ENCODE peak calls at places on chromosomes 3 and 15, in ten cellular contexts. One of them, this sample, is unnamed. For H3K9me3, the result is how much of the 10 kb centered on the place peaks cover.

GRCh38 chr15:31159837-31160236 is 58.3 kb upstream of the TRPM1 start:
- DNase-seq in transverse colon: no peak
- DNase-seq in stomach: no peak
- DNase-seq in body of pancreas: no peak
- DNase-seq in mammary epithelial cell: no peak
- DNase-seq in upper lobe of right lung: no peak
- DNase-seq in GM23248: no peak
- DNase-seq in pancreas: no peak
- DNase-seq in right lobe of liver: no peak
- DNase-seq in right cardiac atrium: no peak
- DNase-seq in this sample: no peak

GRCh38 chr3:196138927-196139680 is 57.2 kb upstream of the TFRC start:
- DNase-seq in upper lobe of right lung: no peak
- DNase-seq in mammary epithelial cell: peak
- DNase-seq in pancreas: no peak
- DNase-seq in transverse colon: no peak
- DNase-seq in right cardiac atrium: no peak
- DNase-seq in right lobe of liver: no peak
- DNase-seq in stomach: no peak
- DNase-seq in GM23248: peak
- DNase-seq in body of pancreas: no peak
- DNase-seq in this sample: no peak

GRCh38 chr3:184448321-184449160 is 68.7 kb downstream of the CHRD start:
- DNase-seq in stomach: peak
- DNase-seq in pancreas: no peak
- DNase-seq in GM23248: peak
- DNase-seq in transverse colon: no peak
- DNase-seq in upper lobe of right lung: no peak
- DNase-seq in mammary epithelial cell: peak
- DNase-seq in body of pancreas: no peak
- DNase-seq in right lobe of liver: no peak
- DNase-seq in right cardiac atrium: no peak
- DNase-seq in this sample: no peak

GRCh38 chr15:60673156-60673555 is 194.2 kb upstream of the ICE2 start:
- DNase-seq in stomach: no peak
- DNase-seq in body of pancreas: no peak
- DNase-seq in mammary epithelial cell: no peak
- DNase-seq in pancreas: no peak
- DNase-seq in GM23248: no peak
- DNase-seq in upper lobe of right lung: no peak
- DNase-seq in right cardiac atrium: no peak
- DNase-seq in transverse colon: no peak
- DNase-seq in right lobe of liver: no peak
- DNase-seq in this sample: no peak

GRCh38 chr3:53696401-53697172 is 149.6 kb downstream of the CHDH start:
- DNase-seq in right cardiac atrium: no peak
- DNase-seq in GM23248: peak
- DNase-seq in body of pancreas: no peak
- DNase-seq in right lobe of liver: no peak
- DNase-seq in mammary epithelial cell: no peak
- DNase-seq in transverse colon: no peak
- DNase-seq in upper lobe of right lung: no peak
- DNase-seq in stomach: no peak
- DNase-seq in pancreas: no peak
- DNase-seq in this sample: no peak

GRCh38 chr15:44289352-44289790 is 852 bp downstream of the GOLM2 start:
- DNase-seq in upper lobe of right lung: no peak
- DNase-seq in stomach: no peak
- DNase-seq in transverse colon: no peak
- DNase-seq in pancreas: no peak
- DNase-seq in GM23248: peak
- DNase-seq in mammary epithelial cell: no peak
- DNase-seq in body of pancreas: no peak
- DNase-seq in right cardiac atrium: no peak
- DNase-seq in right lobe of liver: no peak
- DNase-seq in this sample: no peak

GRCh38 chr3:176930942-176931341 is 266.3 kb downstream of the TBL1XR1 start:
- DNase-seq in body of pancreas: no peak
- DNase-seq in upper lobe of right lung: no peak
- DNase-seq in right cardiac atrium: no peak
- DNase-seq in transverse colon: no peak
- DNase-seq in mammary epithelial cell: no peak
- DNase-seq in stomach: no peak
- DNase-seq in right lobe of liver: no peak
- DNase-seq in pancreas: no peak
- DNase-seq in GM23248: no peak
- DNase-seq in this sample: no peak

GRCh38 chr3:15271785-15272381 is 60.5 kb downstream of the SH3BP5 start:
- DNase-seq in upper lobe of right lung: peak
- DNase-seq in right cardiac atrium: peak
- DNase-seq in right lobe of liver: peak
- DNase-seq in GM23248: no peak
- DNase-seq in body of pancreas: no peak
- DNase-seq in mammary epithelial cell: no peak
- DNase-seq in transverse colon: peak
- DNase-seq in stomach: peak
- DNase-seq in pancreas: no peak
- DNase-seq in this sample: peak

GRCh38 chr3:52190294-52190841 is 7.6 kb upstream of the ALAS1 start:
- DNase-seq in mammary epithelial cell: no peak
- DNase-seq in transverse colon: no peak
- DNase-seq in stomach: peak
- DNase-seq in body of pancreas: no peak
- DNase-seq in upper lobe of right lung: no peak
- DNase-seq in right cardiac atrium: peak
- DNase-seq in pancreas: no peak
- DNase-seq in right lobe of liver: peak
- DNase-seq in GM23248: peak
- DNase-seq in this sample: no peak

GRCh38 chr15:62899090-62899493 is 143.5 kb upstream of the TPM1 start:
- DNase-seq in body of pancreas: peak
- DNase-seq in GM23248: no peak
- DNase-seq in transverse colon: peak
- DNase-seq in pancreas: no peak
- DNase-seq in mammary epithelial cell: no peak
- DNase-seq in right cardiac atrium: no peak
- DNase-seq in right lobe of liver: peak
- DNase-seq in stomach: no peak
- DNase-seq in upper lobe of right lung: no peak
- DNase-seq in this sample: no peak

GRCh38 chr3:195248281-195248680 is 22.7 kb downstream of the XXYLT1 start:
- DNase-seq in stomach: no peak
- DNase-seq in transverse colon: no peak
- DNase-seq in right cardiac atrium: peak
- DNase-seq in mammary epithelial cell: no peak
- DNase-seq in right lobe of liver: no peak
- DNase-seq in body of pancreas: no peak
- DNase-seq in GM23248: no peak
- DNase-seq in pancreas: no peak
- DNase-seq in upper lobe of right lung: no peak
- DNase-seq in this sample: no peak

GRCh38 chr15:30922469-30923311 is 19.0 kb downstream of the FAN1 start:
- DNase-seq in stomach: peak
- DNase-seq in pancreas: no peak
- DNase-seq in right lobe of liver: no peak
- DNase-seq in mammary epithelial cell: peak
- DNase-seq in upper lobe of right lung: no peak
- DNase-seq in body of pancreas: no peak
- DNase-seq in transverse colon: peak
- DNase-seq in GM23248: peak
- DNase-seq in right cardiac atrium: no peak
- DNase-seq in this sample: no peak

GRCh38 chr15:67125589-67126502 is 60.4 kb downstream of the SMAD3 start:
- DNase-seq in stomach: peak
- DNase-seq in upper lobe of right lung: no peak
- DNase-seq in GM23248: peak
- DNase-seq in right lobe of liver: no peak
- DNase-seq in mammary epithelial cell: peak
- DNase-seq in transverse colon: no peak
- DNase-seq in pancreas: peak
- DNase-seq in body of pancreas: peak
- DNase-seq in right cardiac atrium: peak
- DNase-seq in this sample: no peak

GRCh38 chr3:55963611-55964010 is 476.5 kb upstream of the WNT5A start:
- DNase-seq in transverse colon: no peak
- DNase-seq in pancreas: no peak
- DNase-seq in upper lobe of right lung: no peak
- DNase-seq in body of pancreas: no peak
- DNase-seq in right cardiac atrium: no peak
- DNase-seq in mammary epithelial cell: no peak
- DNase-seq in right lobe of liver: no peak
- DNase-seq in GM23248: no peak
- DNase-seq in stomach: no peak
- DNase-seq in this sample: no peak

GRCh38 chr15:70098461-70099166 is 897 bp upstream of the TLE3 start:
- DNase-seq in body of pancreas: peak
- DNase-seq in stomach: peak
- DNase-seq in transverse colon: peak
- DNase-seq in GM23248: peak
- DNase-seq in right lobe of liver: peak
- DNase-seq in mammary epithelial cell: peak
- DNase-seq in pancreas: peak
- DNase-seq in right cardiac atrium: no peak
- DNase-seq in upper lobe of right lung: peak
- DNase-seq in this sample: no peak

GRCh38 chr3:177516130-177517011 is 319.1 kb upstream of the TBL1XR1 start:
- DNase-seq in GM23248: peak
- DNase-seq in pancreas: no peak
- DNase-seq in right cardiac atrium: peak
- DNase-seq in stomach: no peak
- DNase-seq in transverse colon: no peak
- DNase-seq in right lobe of liver: peak
- DNase-seq in upper lobe of right lung: no peak
- DNase-seq in body of pancreas: no peak
- DNase-seq in mammary epithelial cell: no peak
- DNase-seq in this sample: no peak

GRCh38 chr3:39569095-39569494 is 101.6 kb downstream of the MOBP start:
- DNase-seq in right lobe of liver: no peak
- DNase-seq in upper lobe of right lung: no peak
- DNase-seq in body of pancreas: no peak
- DNase-seq in pancreas: no peak
- DNase-seq in mammary epithelial cell: no peak
- DNase-seq in transverse colon: no peak
- DNase-seq in GM23248: no peak
- DNase-seq in stomach: peak
- DNase-seq in right cardiac atrium: no peak
- DNase-seq in this sample: no peak

GRCh38 chr3:8663177-8664061 is 18.8 kb upstream of the SSUH2 start:
- DNase-seq in pancreas: peak
- DNase-seq in stomach: peak
- DNase-seq in mammary epithelial cell: peak
- DNase-seq in body of pancreas: peak
- DNase-seq in GM23248: peak
- DNase-seq in right lobe of liver: peak
- DNase-seq in right cardiac atrium: no peak
- DNase-seq in transverse colon: peak
- DNase-seq in upper lobe of right lung: no peak
- DNase-seq in this sample: no peak

GRCh38 chr3:9732753-9733115 is 1.2 kb downstream of the BRPF1 start:
- DNase-seq in upper lobe of right lung: no peak
- DNase-seq in GM23248: peak
- DNase-seq in pancreas: no peak
- DNase-seq in stomach: no peak
- DNase-seq in right lobe of liver: no peak
- DNase-seq in right cardiac atrium: no peak
- DNase-seq in mammary epithelial cell: no peak
- DNase-seq in body of pancreas: no peak
- DNase-seq in transverse colon: no peak
- DNase-seq in this sample: no peak
- H3K27ac ChIP-seq in upper lobe of right lung: peak
- H3K27ac ChIP-seq in GM23248: peak
- H3K27ac ChIP-seq in pancreas: no peak
- H3K27ac ChIP-seq in stomach: no peak
- H3K27ac ChIP-seq in right lobe of liver: no peak
- H3K27ac ChIP-seq in right cardiac atrium: no peak
- H3K27ac ChIP-seq in mammary epithelial cell: peak
- H3K27ac ChIP-seq in body of pancreas: no peak
- H3K27ac ChIP-seq in transverse colon: no peak
- H3K27ac ChIP-seq in this sample: no peak

GRCh38 chr15:25055356-25056068 is 100.7 kb downstream of the SNRPN start:
- DNase-seq in right cardiac atrium: no peak
- DNase-seq in mammary epithelial cell: no peak
- DNase-seq in body of pancreas: no peak
- DNase-seq in right lobe of liver: no peak
- DNase-seq in transverse colon: no peak
- DNase-seq in upper lobe of right lung: peak
- DNase-seq in GM23248: no peak
- DNase-seq in stomach: peak
- DNase-seq in pancreas: no peak
- DNase-seq in this sample: no peak
- H3K4me3 ChIP-seq in right cardiac atrium: no peak
- H3K4me3 ChIP-seq in mammary epithelial cell: no peak
- H3K4me3 ChIP-seq in body of pancreas: no peak
- H3K4me3 ChIP-seq in right lobe of liver: no peak
- H3K4me3 ChIP-seq in transverse colon: no peak
- H3K4me3 ChIP-seq in upper lobe of right lung: no peak
- H3K4me3 ChIP-seq in GM23248: no peak
- H3K4me3 ChIP-seq in stomach: no peak
- H3K4me3 ChIP-seq in pancreas: no peak
- H3K4me3 ChIP-seq in this sample: no peak

DNA sequence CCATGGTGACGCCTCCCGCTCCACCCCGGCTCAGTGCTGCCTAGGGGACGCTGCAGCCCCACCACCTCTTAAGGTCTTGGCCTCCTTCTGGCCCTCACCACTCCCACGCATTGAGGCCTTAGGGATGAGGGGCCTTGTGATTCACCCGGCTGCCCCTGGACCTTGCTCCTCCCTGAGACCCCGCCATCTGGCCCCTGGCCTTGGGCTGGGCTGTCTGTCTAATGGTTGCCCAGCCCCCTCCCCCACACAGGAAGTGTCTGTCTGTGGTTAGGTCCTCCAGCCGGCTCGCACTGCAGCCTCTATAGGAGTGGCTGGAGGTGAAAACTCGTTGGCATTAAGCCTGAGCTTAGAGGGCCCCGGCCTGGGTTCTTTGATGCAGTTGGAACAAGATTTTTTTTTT is 21.5 kb upstream of the MTHFS start:
- DNase-seq in GM23248: no peak
- DNase-seq in upper lobe of right lung: no peak
- DNase-seq in body of pancreas: no peak
- DNase-seq in transverse colon: no peak
- DNase-seq in right cardiac atrium: no peak
- DNase-seq in stomach: no peak
- DNase-seq in mammary epithelial cell: no peak
- DNase-seq in right lobe of liver: no peak
- DNase-seq in pancreas: no peak
- DNase-seq in this sample: no peak
- H3K9me3 ChIP-seq in GM23248: under half
- H3K9me3 ChIP-seq in upper lobe of right lung: half or more
- H3K9me3 ChIP-seq in body of pancreas: under half
- H3K9me3 ChIP-seq in transverse colon: half or more
- H3K9me3 ChIP-seq in right cardiac atrium: under half
- H3K9me3 ChIP-seq in stomach: half or more
- H3K9me3 ChIP-seq in mammary epithelial cell: under half
- H3K9me3 ChIP-seq in right lobe of liver: under half
- H3K9me3 ChIP-seq in pancreas: under half
- H3K9me3 ChIP-seq in this sample: under half

DNA sequence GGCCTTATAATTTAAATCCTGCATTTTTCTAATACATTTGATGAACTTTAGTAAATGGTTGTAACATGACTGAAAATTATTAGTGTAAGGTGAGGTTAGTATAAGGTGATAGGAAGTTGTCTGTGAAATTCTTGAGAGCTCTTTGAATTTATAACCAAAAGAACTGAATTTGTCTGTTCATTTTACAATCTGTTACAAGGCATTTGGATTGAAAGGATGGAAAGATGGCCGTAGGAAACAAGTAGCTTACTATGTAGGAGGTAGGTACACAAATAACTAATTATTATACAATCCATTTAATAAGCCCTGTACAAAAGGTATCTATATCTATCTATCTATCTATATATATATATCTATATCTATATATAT is 6.6 kb downstream of the DIPK2A start:
- DNase-seq in GM23248: no peak
- DNase-seq in transverse colon: no peak
- DNase-seq in body of pancreas: no peak
- DNase-seq in mammary epithelial cell: no peak
- DNase-seq in upper lobe of right lung: no peak
- DNase-seq in stomach: no peak
- DNase-seq in right cardiac atrium: no peak
- DNase-seq in pancreas: no peak
- DNase-seq in right lobe of liver: no peak
- DNase-seq in this sample: no peak
- H3K27ac ChIP-seq in GM23248: no peak
- H3K27ac ChIP-seq in transverse colon: no peak
- H3K27ac ChIP-seq in body of pancreas: no peak
- H3K27ac ChIP-seq in mammary epithelial cell: no peak
- H3K27ac ChIP-seq in upper lobe of right lung: peak
- H3K27ac ChIP-seq in stomach: no peak
- H3K27ac ChIP-seq in right cardiac atrium: no peak
- H3K27ac ChIP-seq in pancreas: no peak
- H3K27ac ChIP-seq in right lobe of liver: no peak
- H3K27ac ChIP-seq in this sample: no peak